ENCODE peak calls at places on chromosomes 2 and 18, in eight cellular contexts. One of them, this sample, is unnamed.

GRCh38 chr2:46555011-46555410 is 75.6 kb downstream of the TMEM247 start:
- DNase-seq in psoas muscle: no peak
- DNase-seq in mesendoderm: peak; percentile 58
- DNase-seq in spleen: no peak
- DNase-seq in fibroblast of lung: no peak
- DNase-seq in K562: no peak
- DNase-seq in tibial artery: no peak
- DNase-seq in Peyer's patch: no peak
- DNase-seq in this sample: no peak

GRCh38 chr2:230160112-230160660 is 59.6 kb downstream of the SP110 start:
- DNase-seq in psoas muscle: no peak
- DNase-seq in mesendoderm: peak; percentile 70
- DNase-seq in spleen: peak; percentile 82
- DNase-seq in fibroblast of lung: peak; percentile 57
- DNase-seq in K562: peak; percentile 52
- DNase-seq in tibial artery: no peak
- DNase-seq in Peyer's patch: peak; percentile 61
- DNase-seq in this sample: peak; percentile 41

GRCh38 chr18:46398625-46399024 is 258.4 kb downstream of the LOXHD1 start:
- DNase-seq in psoas muscle: no peak
- DNase-seq in mesendoderm: no peak
- DNase-seq in spleen: no peak
- DNase-seq in fibroblast of lung: no peak
- DNase-seq in K562: no peak
- DNase-seq in tibial artery: no peak
- DNase-seq in Peyer's patch: no peak
- DNase-seq in this sample: no peak

GRCh38 chr2:240992572-240993291 is 5.7 kb upstream of the SNED1 start:
- DNase-seq in psoas muscle: peak; percentile 56
- DNase-seq in mesendoderm: no peak
- DNase-seq in spleen: peak; percentile 76
- DNase-seq in fibroblast of lung: no peak
- DNase-seq in K562: no peak
- DNase-seq in tibial artery: peak; percentile 65
- DNase-seq in Peyer's patch: peak; percentile 40
- DNase-seq in this sample: peak; percentile 70

GRCh38 chr2:218029366-218030360 is 26.9 kb upstream of the TNS1 start:
- DNase-seq in psoas muscle: no peak
- DNase-seq in mesendoderm: no peak
- DNase-seq in spleen: no peak
- DNase-seq in fibroblast of lung: no peak
- DNase-seq in K562: no peak
- DNase-seq in tibial artery: peak; percentile 63
- DNase-seq in Peyer's patch: peak; percentile 18
- DNase-seq in this sample: peak; percentile 3

GRCh38 chr2:197972017-197972416 is 167.6 kb downstream of the PLCL1 start:
- DNase-seq in psoas muscle: no peak
- DNase-seq in mesendoderm: no peak
- DNase-seq in spleen: no peak
- DNase-seq in fibroblast of lung: peak; percentile 96
- DNase-seq in K562: no peak
- DNase-seq in tibial artery: peak; percentile 73
- DNase-seq in Peyer's patch: no peak
- DNase-seq in this sample: peak; percentile 22

GRCh38 chr18:58148954-58149471 is 105.0 kb downstream of the NEDD4L start:
- DNase-seq in psoas muscle: no peak
- DNase-seq in mesendoderm: no peak
- DNase-seq in spleen: no peak
- DNase-seq in fibroblast of lung: no peak
- DNase-seq in K562: no peak
- DNase-seq in tibial artery: no peak
- DNase-seq in Peyer's patch: no peak
- DNase-seq in this sample: no peak

GRCh38 chr2:120539937-120540718 is 194.2 kb downstream of the INHBB start:
- DNase-seq in psoas muscle: peak; percentile 96
- DNase-seq in mesendoderm: peak; percentile 93
- DNase-seq in spleen: no peak
- DNase-seq in fibroblast of lung: peak; percentile 97
- DNase-seq in K562: no peak
- DNase-seq in tibial artery: peak; percentile 97
- DNase-seq in Peyer's patch: no peak
- DNase-seq in this sample: no peak

GRCh38 chr2:23418490-23418911 is 33.5 kb downstream of the KLHL29 start:
- DNase-seq in psoas muscle: no peak
- DNase-seq in mesendoderm: no peak
- DNase-seq in spleen: peak; percentile 23
- DNase-seq in fibroblast of lung: peak; percentile 89
- DNase-seq in K562: no peak
- DNase-seq in tibial artery: peak; percentile 38
- DNase-seq in Peyer's patch: peak; percentile 4
- DNase-seq in this sample: no peak

GRCh38 chr2:129887688-129888266 is 91.7 kb upstream of the RAB6C start:
- DNase-seq in psoas muscle: no peak
- DNase-seq in mesendoderm: no peak
- DNase-seq in spleen: peak; percentile 59
- DNase-seq in fibroblast of lung: no peak
- DNase-seq in K562: no peak
- DNase-seq in tibial artery: no peak
- DNase-seq in Peyer's patch: no peak
- DNase-seq in this sample: no peak

GRCh38 chr2:16671760-16672159 is 6.1 kb upstream of the CYRIA start:
- DNase-seq in psoas muscle: no peak
- DNase-seq in mesendoderm: no peak
- DNase-seq in spleen: no peak
- DNase-seq in fibroblast of lung: peak; percentile 22
- DNase-seq in K562: no peak
- DNase-seq in tibial artery: no peak
- DNase-seq in Peyer's patch: no peak
- DNase-seq in this sample: no peak

GRCh38 chr2:101991731-101992145 is at the start of gene IL1R2:
- DNase-seq in psoas muscle: no peak
- DNase-seq in mesendoderm: no peak
- DNase-seq in spleen: peak; percentile 92
- DNase-seq in fibroblast of lung: no peak
- DNase-seq in K562: no peak
- DNase-seq in tibial artery: peak; percentile 71
- DNase-seq in Peyer's patch: no peak
- DNase-seq in this sample: no peak

GRCh38 chr2:224311226-224311625 is 90.7 kb downstream of the FAM124B start:
- DNase-seq in psoas muscle: no peak
- DNase-seq in mesendoderm: no peak
- DNase-seq in spleen: no peak
- DNase-seq in fibroblast of lung: peak; percentile 18
- DNase-seq in K562: no peak
- DNase-seq in tibial artery: no peak
- DNase-seq in Peyer's patch: no peak
- DNase-seq in this sample: no peak

GRCh38 chr2:38523728-38524437 is 78.8 kb downstream of the HNRNPLL start:
- DNase-seq in psoas muscle: no peak
- DNase-seq in mesendoderm: peak; percentile 55
- DNase-seq in spleen: no peak
- DNase-seq in fibroblast of lung: no peak
- DNase-seq in K562: peak; percentile 78
- DNase-seq in tibial artery: no peak
- DNase-seq in Peyer's patch: no peak
- DNase-seq in this sample: no peak

GRCh38 chr2:183079335-183079775 is 808 bp downstream of the DUSP19 start:
- DNase-seq in psoas muscle: no peak
- DNase-seq in mesendoderm: no peak
- DNase-seq in spleen: no peak
- DNase-seq in fibroblast of lung: peak; percentile 37
- DNase-seq in K562: no peak
- DNase-seq in tibial artery: no peak
- DNase-seq in Peyer's patch: no peak
- DNase-seq in this sample: peak; percentile 40

GRCh38 chr2:48946444-48947048 is 191.0 kb upstream of the LHCGR start:
- DNase-seq in psoas muscle: no peak
- DNase-seq in mesendoderm: peak; percentile 69
- DNase-seq in spleen: no peak
- DNase-seq in fibroblast of lung: peak; percentile 50
- DNase-seq in K562: peak; percentile 77
- DNase-seq in tibial artery: no peak
- DNase-seq in Peyer's patch: no peak
- DNase-seq in this sample: peak; percentile 51

GRCh38 chr18:30971338-30971956 is 71.1 kb downstream of the DSC3 start:
- DNase-seq in psoas muscle: no peak
- DNase-seq in mesendoderm: peak; percentile 22
- DNase-seq in spleen: no peak
- DNase-seq in fibroblast of lung: peak; percentile 39
- DNase-seq in K562: peak; percentile 12
- DNase-seq in tibial artery: no peak
- DNase-seq in Peyer's patch: no peak
- DNase-seq in this sample: no peak

GRCh38 chr18:77776104-77776503 is 526.5 kb downstream of the GALR1 start:
- DNase-seq in psoas muscle: no peak
- DNase-seq in mesendoderm: no peak
- DNase-seq in spleen: no peak
- DNase-seq in fibroblast of lung: no peak
- DNase-seq in K562: no peak
- DNase-seq in tibial artery: no peak
- DNase-seq in Peyer's patch: no peak
- DNase-seq in this sample: no peak

GRCh38 chr2:43542285-43542933 is 53.4 kb downstream of the THADA start:
- DNase-seq in psoas muscle: no peak
- DNase-seq in mesendoderm: peak; percentile 35
- DNase-seq in spleen: no peak
- DNase-seq in fibroblast of lung: peak; percentile 86
- DNase-seq in K562: peak; percentile 34
- DNase-seq in tibial artery: no peak
- DNase-seq in Peyer's patch: no peak
- DNase-seq in this sample: no peak

GRCh38 chr2:133532919-133533318 is 35.3 kb downstream of the NCKAP5 start:
- DNase-seq in psoas muscle: no peak
- DNase-seq in mesendoderm: no peak
- DNase-seq in spleen: no peak
- DNase-seq in fibroblast of lung: peak; percentile 32
- DNase-seq in K562: no peak
- DNase-seq in tibial artery: no peak
- DNase-seq in Peyer's patch: no peak
- DNase-seq in this sample: no peak

DNA sequence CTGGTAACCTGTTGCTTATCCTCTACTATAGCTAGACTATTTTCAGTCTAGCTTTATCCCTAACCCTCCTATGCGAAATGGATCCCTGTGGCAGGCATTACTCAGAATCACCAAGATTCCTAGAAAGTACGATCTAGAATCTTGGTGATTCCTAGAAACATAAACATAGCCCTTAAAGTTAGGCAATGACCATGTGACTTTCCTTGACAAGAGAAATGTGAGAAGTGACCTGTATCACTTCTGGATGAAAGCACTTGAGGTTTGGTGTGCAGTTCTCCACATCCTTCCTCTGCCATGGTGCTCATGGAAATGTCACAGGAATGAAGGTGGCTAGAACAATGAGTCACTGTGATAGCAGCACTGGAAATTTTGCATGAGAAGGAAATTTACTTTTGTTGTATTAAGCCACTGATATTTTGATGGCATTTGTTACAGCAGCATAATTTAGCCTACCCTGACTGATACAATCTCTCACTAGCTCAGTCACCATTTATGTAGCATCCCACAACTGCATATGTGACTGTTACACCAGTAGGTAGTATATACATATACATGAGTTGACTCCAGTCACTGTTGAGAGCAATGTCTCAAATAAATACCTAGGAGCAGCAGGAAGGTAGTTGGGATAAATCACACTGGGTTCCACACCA is 68.3 kb upstream of the MAPRE2 start:
- DNase-seq in psoas muscle: no peak
- DNase-seq in mesendoderm: no peak
- DNase-seq in spleen: no peak
- DNase-seq in fibroblast of lung: no peak
- DNase-seq in K562: no peak
- DNase-seq in tibial artery: no peak
- DNase-seq in Peyer's patch: no peak
- DNase-seq in this sample: no peak
- H3K27me3 ChIP-seq in psoas muscle: no peaks in the 10 kb centered on the region
- H3K27me3 ChIP-seq in mesendoderm: no peaks in the 10 kb centered on the region
- H3K27me3 ChIP-seq in spleen: peaks cover 2% of the 10 kb centered on the region
- H3K27me3 ChIP-seq in fibroblast of lung: peaks cover 16% of the 10 kb centered on the region
- H3K27me3 ChIP-seq in K562: peaks cover 23% of the 10 kb centered on the region
- H3K27me3 ChIP-seq in tibial artery: no peaks in the 10 kb centered on the region
- H3K27me3 ChIP-seq in Peyer's patch: no peaks in the 10 kb centered on the region
- H3K27me3 ChIP-seq in this sample: no peaks in the 10 kb centered on the region

GRCh38 chr18:79246309-79247108 is 149.2 kb upstream of the NFATC1 start:
- DNase-seq in psoas muscle: peak; percentile 77
- DNase-seq in mesendoderm: peak; percentile 87
- DNase-seq in spleen: peak; percentile 90
- DNase-seq in fibroblast of lung: peak; percentile 66
- DNase-seq in K562: peak; percentile 67
- DNase-seq in tibial artery: peak; percentile 75
- DNase-seq in Peyer's patch: peak; percentile 77
- DNase-seq in this sample: peak; percentile 82
- H3K4me3 ChIP-seq in psoas muscle: no peak overlapping the region
- H3K4me3 ChIP-seq in mesendoderm: no peak overlapping the region
- H3K4me3 ChIP-seq in spleen: no peak overlapping the region
- H3K4me3 ChIP-seq in fibroblast of lung: peak overlapping the region; percentile 42
- H3K4me3 ChIP-seq in K562: no peak overlapping the region
- H3K4me3 ChIP-seq in tibial artery: no peak overlapping the region
- H3K4me3 ChIP-seq in Peyer's patch: no peak overlapping the region
- H3K4me3 ChIP-seq in this sample: no peak overlapping the region

GRCh38 chr2:66580343-66580954 is 145.5 kb downstream of the MEIS1 start:
- DNase-seq in psoas muscle: no peak
- DNase-seq in mesendoderm: no peak
- DNase-seq in spleen: no peak
- DNase-seq in fibroblast of lung: peak; percentile 53
- DNase-seq in K562: no peak
- DNase-seq in tibial artery: no peak
- DNase-seq in Peyer's patch: no peak
- DNase-seq in this sample: no peak

GRCh38 chr2:66584011-66584410 is 149.1 kb downstream of the MEIS1 start:
- DNase-seq in psoas muscle: no peak
- DNase-seq in mesendoderm: no peak
- DNase-seq in spleen: no peak
- DNase-seq in fibroblast of lung: peak; percentile 47
- DNase-seq in K562: no peak
- DNase-seq in tibial artery: no peak
- DNase-seq in Peyer's patch: no peak
- DNase-seq in this sample: no peak

GRCh38 chr2:66582975-66583842 is 148.3 kb downstream of the MEIS1 start:
- DNase-seq in psoas muscle: peak; percentile 35
- DNase-seq in mesendoderm: peak; percentile 10
- DNase-seq in spleen: no peak
- DNase-seq in fibroblast of lung: peak; percentile 71
- DNase-seq in K562: no peak
- DNase-seq in tibial artery: no peak
- DNase-seq in Peyer's patch: no peak
- DNase-seq in this sample: no peak

GRCh38 chr2:66581461-66582363 is 146.8 kb downstream of the MEIS1 start:
- DNase-seq in psoas muscle: peak; percentile 49
- DNase-seq in mesendoderm: peak; percentile 64
- DNase-seq in spleen: peak; percentile 72
- DNase-seq in fibroblast of lung: peak; percentile 70
- DNase-seq in K562: no peak
- DNase-seq in tibial artery: no peak
- DNase-seq in Peyer's patch: no peak
- DNase-seq in this sample: no peak

GRCh38 chr2:66582364-66582974 is 147.5 kb downstream of the MEIS1 start:
- DNase-seq in psoas muscle: peak; percentile 14
- DNase-seq in mesendoderm: no peak
- DNase-seq in spleen: no peak
- DNase-seq in fibroblast of lung: peak; percentile 62
- DNase-seq in K562: no peak
- DNase-seq in tibial artery: no peak
- DNase-seq in Peyer's patch: no peak
- DNase-seq in this sample: no peak
- H3K27me3 ChIP-seq in psoas muscle: peaks cover 85% of the 10 kb centered on the region
- H3K27me3 ChIP-seq in mesendoderm: peaks cover 30% of the 10 kb centered on the region
- H3K27me3 ChIP-seq in spleen: peaks cover 41% of the 10 kb centered on the region
- H3K27me3 ChIP-seq in fibroblast of lung: no peaks in the 10 kb centered on the region
- H3K27me3 ChIP-seq in K562: peaks cover 39% of the 10 kb centered on the region
- H3K27me3 ChIP-seq in tibial artery: peaks cover 5% of the 10 kb centered on the region
- H3K27me3 ChIP-seq in Peyer's patch: peaks cover 9% of the 10 kb centered on the region
- H3K27me3 ChIP-seq in this sample: no peaks in the 10 kb centered on the region

GRCh38 chr2:181657379-181657778 is 474 bp upstream of the CERKL start:
- DNase-seq in psoas muscle: no peak
- DNase-seq in mesendoderm: peak; percentile 75
- DNase-seq in spleen: no peak
- DNase-seq in fibroblast of lung: no peak
- DNase-seq in K562: no peak
- DNase-seq in tibial artery: no peak
- DNase-seq in Peyer's patch: no peak
- DNase-seq in this sample: no peak
- H3K4me3 ChIP-seq in psoas muscle: peak overlapping the region; percentile 64
- H3K4me3 ChIP-seq in mesendoderm: peak overlapping the region; percentile 52
- H3K4me3 ChIP-seq in spleen: no peak overlapping the region
- H3K4me3 ChIP-seq in fibroblast of lung: peak overlapping the region; percentile 61
- H3K4me3 ChIP-seq in K562: no peak overlapping the region
- H3K4me3 ChIP-seq in tibial artery: peak overlapping the region; percentile 66
- H3K4me3 ChIP-seq in Peyer's patch: peak overlapping the region; percentile 56
- H3K4me3 ChIP-seq in this sample: peak overlapping the region; percentile 40